ENCODE peak calls at places on chromosomes 1 and 21, in eight cellular contexts. X, O, D, Q, K, R, H and T are unnamed samples.

GRCh38 chr1:32892368-32893197 is 6.3 kb downstream of the HPCA start:
- DNase-seq in X (no peak), O (peak; percentile 39), D (no peak), Q (no peak), K (no peak), R (no peak), H (no peak), T (no peak)

GRCh38 chr1:195195423-195196057 is 1412.7 kb downstream of the KCNT2 start:
- DNase-seq in X (no peak), O (no peak), D (no peak), Q (no peak), K (no peak), R (no peak), H (no peak), T (no peak)

GRCh38 chr1:151475175-151475574 is 15.9 kb upstream of the POGZ start:
- DNase-seq in X (no peak), O (no peak), D (peak; percentile 10), Q (no peak), K (no peak), R (no peak), H (no peak), T (no peak)

GRCh38 chr1:34869754-34870153 is 10.2 kb upstream of the SMIM12 start:
- DNase-seq in X (no peak), O (no peak), D (no peak), Q (no peak), K (no peak), R (no peak), H (no peak), T (no peak)

GRCh38 chr1:78073441-78073840 is 27.7 kb downstream of the GIPC2 start:
- DNase-seq in X (no peak), O (no peak), D (no peak), Q (no peak), K (no peak), R (no peak), H (no peak), T (no peak)

GRCh38 chr1:175479521-175480342 is 263.7 kb downstream of the TNR start:
- DNase-seq in X (no peak), O (no peak), D (no peak), Q (no peak), K (no peak), R (no peak), H (no peak), T (no peak)

GRCh38 chr1:27968692-27969091 is 8.9 kb downstream of the XKR8 start:
- DNase-seq in X (no peak), O (no peak), D (no peak), Q (no peak), K (peak; percentile 33), R (no peak), H (peak; percentile 75), T (no peak)

GRCh38 chr1:206875752-206876380 is 10.4 kb downstream of the IL20 start:
- DNase-seq in X (no peak), O (no peak), D (no peak), Q (no peak), K (no peak), R (no peak), H (no peak), T (no peak)

DNA sequence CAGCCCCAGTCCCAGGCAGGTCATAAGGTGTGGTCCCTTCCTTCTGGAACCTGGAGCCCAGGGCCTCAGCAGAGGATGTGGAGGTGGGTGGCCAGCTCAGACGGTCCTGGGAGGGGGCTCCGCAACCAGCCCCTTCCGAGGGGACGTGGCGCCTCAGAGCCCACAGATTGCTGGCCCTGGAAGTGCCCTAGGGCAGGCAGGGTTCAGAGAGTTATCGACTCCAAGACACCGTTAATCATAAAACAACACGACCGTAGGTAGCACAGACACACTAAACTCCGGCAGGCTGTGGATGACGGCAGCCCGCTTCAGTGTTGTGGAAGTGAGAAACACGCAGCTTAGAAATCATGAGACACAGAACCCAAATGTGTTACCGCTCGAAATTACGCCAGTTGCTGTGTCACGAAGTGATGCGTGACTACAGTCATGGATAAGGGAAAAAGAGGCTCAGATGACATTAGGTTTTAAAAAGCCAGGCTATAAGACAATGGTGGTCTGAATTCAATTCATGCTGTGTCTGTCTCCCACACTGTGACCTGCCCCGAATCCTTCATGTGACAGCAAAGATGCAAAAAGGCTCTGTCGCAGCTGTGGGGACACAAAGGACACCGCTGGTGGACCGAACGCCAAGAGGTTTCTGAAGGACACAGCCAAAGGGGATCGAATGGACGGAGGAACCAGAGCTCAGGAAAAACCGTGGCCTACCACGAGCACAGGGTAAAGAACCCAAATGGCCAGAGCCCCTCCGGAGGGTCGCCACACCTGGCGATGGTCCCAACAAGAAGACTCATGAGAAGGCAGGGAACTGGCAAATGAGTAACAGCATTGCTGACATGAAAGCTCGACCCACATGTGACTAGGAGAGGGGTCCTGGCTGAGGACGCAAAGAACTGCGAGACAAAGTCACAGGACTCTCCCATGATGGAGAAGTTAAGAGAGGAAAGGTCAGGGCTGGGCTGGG is 1.7 kb upstream of the SUMO3 start:
- DNase-seq in X (no peak), O (no peak), D (no peak), Q (no peak), K (no peak), R (no peak), H (no peak), T (no peak)
- H3K27ac ChIP-seq in X (no peak overlapping the region), O (no peak overlapping the region), D (peak overlapping the region; percentile 85), Q (no peak overlapping the region), K (peak overlapping the region; percentile 91), R (no peak overlapping the region), H (no peak overlapping the region), T (no peak overlapping the region)

GRCh38 chr21:45318146-45318555 is 30.5 kb upstream of the POFUT2 start:
- DNase-seq in X (peak; percentile 26), O (peak; percentile 24), D (no peak), Q (no peak), K (no peak), R (no peak), H (no peak), T (no peak)

GRCh38 chr21:45320991-45321656 is 33.4 kb upstream of the POFUT2 start:
- DNase-seq in X (no peak), O (peak; percentile 20), D (no peak), Q (no peak), K (no peak), R (no peak), H (no peak), T (peak; percentile 4)

GRCh38 chr21:45320261-45320990 is 32.7 kb upstream of the POFUT2 start:
- DNase-seq in X (peak; percentile 72), O (peak; percentile 34), D (no peak), Q (no peak), K (peak; percentile 14), R (no peak), H (no peak), T (no peak)

GRCh38 chr21:45318556-45319341 is 31.1 kb upstream of the POFUT2 start:
- DNase-seq in X (peak; percentile 91), O (peak; percentile 72), D (no peak), Q (no peak), K (peak; percentile 58), R (peak; percentile 84), H (peak; percentile 40), T (peak; percentile 94)

GRCh38 chr21:45319461-45320211 is 31.9 kb upstream of the POFUT2 start:
- DNase-seq in X (peak; percentile 73), O (peak; percentile 43), D (no peak), Q (no peak), K (peak; percentile 59), R (no peak), H (no peak), T (no peak)
- TF ChIP-seq POLR2A in X (no peak), O (no peak), D (no peak), Q (no peak), K (peak; percentile 10), R (peak; percentile 9), H (no peak), T (no peak)

GRCh38 chr1:1890506-1891348 is at the start of gene GNB1:
- DNase-seq in X (peak; percentile 93), O (peak; percentile 86), D (peak; percentile 95), Q (peak; percentile 74), K (peak; percentile 80), R (peak; percentile 81), H (peak; percentile 72), T (peak; percentile 88)

GRCh38 chr1:1892763-1893120 is 1.9 kb upstream of the GNB1 start:
- DNase-seq in X (no peak), O (no peak), D (no peak), Q (no peak), K (no peak), R (no peak), H (no peak), T (no peak)

GRCh38 chr1:1889847-1890505 is 911 bp downstream of the GNB1 start:
- DNase-seq in X (peak; percentile 80), O (no peak), D (no peak), Q (no peak), K (no peak), R (no peak), H (no peak), T (peak; percentile 63)

GRCh38 chr1:1892079-1892762 is 1.3 kb upstream of the GNB1 start:
- DNase-seq in X (peak; percentile 36), O (no peak), D (no peak), Q (no peak), K (no peak), R (no peak), H (no peak), T (peak; percentile 25)

DNA sequence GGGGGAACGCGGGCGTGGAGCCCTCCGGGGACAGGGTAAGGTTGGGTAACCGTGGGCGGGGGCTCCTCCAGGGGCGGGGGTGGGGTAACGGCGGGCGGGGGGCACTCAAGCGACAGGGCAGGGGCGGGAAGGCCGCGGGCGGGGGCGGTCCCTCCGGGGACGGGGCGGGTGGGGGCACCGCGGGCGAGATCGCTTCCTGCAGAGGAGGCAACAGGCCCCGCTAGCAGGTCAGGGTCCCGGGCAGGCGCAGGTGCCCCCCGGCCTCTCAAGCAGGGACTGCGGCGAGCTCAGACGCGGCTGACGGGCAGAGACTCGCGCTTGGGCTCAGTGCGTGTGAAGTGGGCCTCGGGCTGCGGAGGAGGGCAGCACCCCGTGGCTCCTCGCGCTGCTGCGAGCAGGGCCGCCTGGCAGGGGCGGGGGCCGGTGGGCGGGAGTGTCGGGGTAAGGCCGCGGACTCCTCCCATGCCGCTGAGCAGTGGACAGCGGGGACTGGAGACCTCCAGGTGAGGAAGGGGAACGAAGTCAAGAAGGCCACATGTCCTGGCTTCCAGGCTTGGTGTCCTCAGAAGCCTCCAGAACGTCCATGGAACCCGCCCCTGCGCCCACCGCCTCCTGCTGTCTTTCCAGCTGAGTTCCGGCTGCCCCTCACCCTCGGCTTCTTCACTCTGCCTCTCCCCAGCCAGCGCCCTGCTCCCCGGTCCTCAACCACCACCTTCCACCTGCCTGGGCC is 627 bp upstream of the GNB1 start:
- DNase-seq in X (peak; percentile 86), O (peak; percentile 78), D (peak; percentile 97), Q (no peak), K (peak; percentile 40), R (peak; percentile 76), H (peak; percentile 15), T (peak; percentile 83)
- H3K4me1 ChIP-seq in X (peaks cover 61% of the 10 kb centered on the region), O (peaks cover 23% of the 10 kb centered on the region), D (peaks cover 62% of the 10 kb centered on the region), Q (peaks cover 50% of the 10 kb centered on the region), K (peaks cover 58% of the 10 kb centered on the region), R (peaks cover 19% of the 10 kb centered on the region), H (peaks cover 56% of the 10 kb centered on the region), T (peaks cover 43% of the 10 kb centered on the region)

DNA sequence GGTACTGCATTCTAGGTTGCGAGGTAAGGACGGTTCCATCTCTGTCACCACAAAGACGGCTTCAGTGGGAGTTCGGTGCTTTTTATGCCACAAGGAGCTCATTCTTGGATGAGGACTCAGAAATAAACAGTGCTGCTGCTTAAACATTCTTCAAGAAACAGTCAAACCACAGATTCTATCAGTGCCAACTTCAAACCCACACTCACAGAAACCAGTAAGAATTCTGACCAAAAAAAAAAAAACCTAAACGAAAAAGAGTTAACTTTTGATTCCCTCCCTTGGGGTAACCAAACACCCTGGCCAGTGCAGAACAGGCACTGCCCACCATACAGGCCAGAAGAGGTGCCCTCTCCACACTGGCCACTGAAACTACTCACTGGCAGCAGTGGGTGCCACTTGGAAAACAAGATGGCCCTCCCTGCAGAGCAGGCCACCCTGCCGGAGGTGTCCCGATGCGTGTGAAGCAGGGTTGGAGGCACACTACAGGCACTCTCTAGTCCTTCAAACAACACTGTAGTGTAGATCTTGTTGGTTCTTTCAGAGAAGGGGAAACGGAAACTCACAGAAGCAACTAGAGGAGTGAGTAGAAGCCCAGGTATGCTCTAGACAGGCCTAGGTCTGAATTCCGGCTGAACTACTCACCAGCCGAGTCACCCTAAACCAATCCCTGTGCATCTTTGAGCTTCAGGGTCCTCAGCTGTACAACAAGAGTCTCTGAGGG is 87.3 kb upstream of the TLR5 start:
- DNase-seq in X (no peak), O (no peak), D (no peak), Q (no peak), K (no peak), R (no peak), H (peak; percentile 41), T (no peak)
- H3K27ac ChIP-seq in X (no peak overlapping the region), O (no peak overlapping the region), D (no peak overlapping the region), Q (no peak overlapping the region), K (no peak overlapping the region), R (no peak overlapping the region), H (peak overlapping the region; percentile 27), T (no peak overlapping the region)